ENCODE peak calls at places on chromosomes 1 and 21, in nine cellular contexts. One of them, this sample, is unnamed.

GRCh38 chr1:41726899-41727748 is 191.6 kb downstream of the HIVEP3 start:
- DNase-seq in right lobe of liver: peak
- DNase-seq in left ventricle myocardium inferior: peak
- DNase-seq in cardiac fibroblast: no peak
- DNase-seq in fibroblast of pulmonary artery: no peak
- DNase-seq in A673: no peak
- DNase-seq in tibial nerve: peak
- DNase-seq in HL-60: peak
- DNase-seq in ovary: no peak
- DNase-seq in this sample: no peak

GRCh38 chr1:60483471-60483870 is 409.9 kb upstream of the C1orf87 start:
- DNase-seq in right lobe of liver: no peak
- DNase-seq in left ventricle myocardium inferior: no peak
- DNase-seq in cardiac fibroblast: no peak
- DNase-seq in fibroblast of pulmonary artery: no peak
- DNase-seq in A673: no peak
- DNase-seq in tibial nerve: no peak
- DNase-seq in HL-60: no peak
- DNase-seq in ovary: no peak
- DNase-seq in this sample: no peak

GRCh38 chr1:230790026-230790425 is 42.8 kb downstream of the CAPN9 start:
- DNase-seq in right lobe of liver: no peak
- DNase-seq in left ventricle myocardium inferior: no peak
- DNase-seq in cardiac fibroblast: no peak
- DNase-seq in fibroblast of pulmonary artery: no peak
- DNase-seq in A673: no peak
- DNase-seq in tibial nerve: no peak
- DNase-seq in HL-60: no peak
- DNase-seq in ovary: no peak
- DNase-seq in this sample: no peak

GRCh38 chr1:28412731-28413130 is 43.2 kb downstream of the PHACTR4 start:
- DNase-seq in right lobe of liver: no peak
- DNase-seq in left ventricle myocardium inferior: no peak
- DNase-seq in cardiac fibroblast: no peak
- DNase-seq in fibroblast of pulmonary artery: no peak
- DNase-seq in A673: no peak
- DNase-seq in tibial nerve: no peak
- DNase-seq in HL-60: no peak
- DNase-seq in ovary: no peak
- DNase-seq in this sample: no peak

GRCh38 chr21:37087188-37087587 is 14.1 kb downstream of the TTC3 start:
- DNase-seq in right lobe of liver: no peak
- DNase-seq in left ventricle myocardium inferior: no peak
- DNase-seq in cardiac fibroblast: peak
- DNase-seq in fibroblast of pulmonary artery: peak
- DNase-seq in A673: peak
- DNase-seq in tibial nerve: peak
- DNase-seq in HL-60: no peak
- DNase-seq in ovary: no peak
- DNase-seq in this sample: no peak

GRCh38 chr1:101820080-101820479 is 176.6 kb downstream of the OLFM3 start:
- DNase-seq in right lobe of liver: no peak
- DNase-seq in left ventricle myocardium inferior: no peak
- DNase-seq in cardiac fibroblast: peak
- DNase-seq in fibroblast of pulmonary artery: peak
- DNase-seq in A673: peak
- DNase-seq in tibial nerve: no peak
- DNase-seq in HL-60: no peak
- DNase-seq in ovary: no peak
- DNase-seq in this sample: no peak

GRCh38 chr1:218568962-218569530 is 223.9 kb downstream of the TGFB2 start:
- DNase-seq in right lobe of liver: no peak
- DNase-seq in left ventricle myocardium inferior: no peak
- DNase-seq in cardiac fibroblast: peak
- DNase-seq in fibroblast of pulmonary artery: no peak
- DNase-seq in A673: no peak
- DNase-seq in tibial nerve: no peak
- DNase-seq in HL-60: no peak
- DNase-seq in ovary: no peak
- DNase-seq in this sample: no peak

GRCh38 chr1:53619811-53620619 is 118.9 kb downstream of the GLIS1 start:
- DNase-seq in right lobe of liver: peak
- DNase-seq in left ventricle myocardium inferior: no peak
- DNase-seq in cardiac fibroblast: peak
- DNase-seq in fibroblast of pulmonary artery: peak
- DNase-seq in A673: no peak
- DNase-seq in tibial nerve: no peak
- DNase-seq in HL-60: no peak
- DNase-seq in ovary: no peak
- DNase-seq in this sample: no peak

GRCh38 chr1:19311931-19312781 is at the start of the genes AKR7A2 and SLC66A1:
- DNase-seq in right lobe of liver: peak
- DNase-seq in left ventricle myocardium inferior: peak
- DNase-seq in cardiac fibroblast: peak
- DNase-seq in fibroblast of pulmonary artery: peak
- DNase-seq in A673: peak
- DNase-seq in tibial nerve: peak
- DNase-seq in HL-60: peak
- DNase-seq in ovary: peak
- DNase-seq in this sample: peak
- TF ChIP-seq CTCF in right lobe of liver: no peak
- TF ChIP-seq CTCF in left ventricle myocardium inferior: peak
- TF ChIP-seq CTCF in cardiac fibroblast: no peak
- TF ChIP-seq CTCF in fibroblast of pulmonary artery: no peak
- TF ChIP-seq CTCF in A673: no peak
- TF ChIP-seq CTCF in tibial nerve: peak
- TF ChIP-seq CTCF in HL-60: no peak
- TF ChIP-seq CTCF in ovary: no peak
- TF ChIP-seq CTCF in this sample: no peak

DNA sequence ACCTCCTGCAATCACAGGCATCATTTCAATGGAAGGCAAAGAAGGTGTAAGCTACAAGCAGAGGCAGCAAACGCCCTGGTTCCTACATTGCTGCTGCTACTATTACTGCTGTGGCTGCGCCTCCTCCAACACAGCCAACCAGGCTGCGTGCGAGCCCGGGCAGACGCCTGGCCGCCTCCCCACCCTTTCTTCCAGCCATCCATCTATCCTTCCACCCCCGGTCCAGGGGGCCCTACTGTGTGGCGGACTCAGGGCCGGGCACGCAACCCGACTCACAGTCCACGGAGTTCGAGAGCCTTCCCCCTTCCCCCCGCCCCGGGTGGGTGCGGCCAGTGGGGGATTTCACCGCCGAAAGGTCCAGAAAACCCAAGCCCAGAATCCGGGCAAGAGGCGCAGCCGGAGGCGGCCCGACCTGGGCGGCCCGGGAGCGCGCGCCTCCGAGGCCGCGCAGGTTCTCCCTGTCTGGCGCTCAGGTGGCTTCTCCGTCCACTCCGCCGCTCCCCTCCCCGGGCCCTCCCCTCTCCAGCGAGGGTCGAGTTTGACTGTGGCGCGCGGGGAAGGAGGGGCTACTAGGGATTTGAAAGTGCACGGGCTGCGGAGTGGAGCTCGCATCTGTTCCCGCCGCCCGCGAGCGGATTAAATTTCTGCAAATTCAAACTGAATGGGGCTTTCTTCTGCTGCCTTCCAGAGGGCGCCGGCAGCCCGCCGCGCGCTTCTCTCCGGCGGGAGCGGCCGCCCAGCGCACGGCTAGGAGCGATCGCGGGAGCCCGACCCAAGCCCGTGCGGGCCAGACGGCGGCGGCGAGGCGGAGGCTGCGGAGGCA is at the start of gene HUNK:
- DNase-seq in right lobe of liver: peak
- DNase-seq in left ventricle myocardium inferior: no peak
- DNase-seq in cardiac fibroblast: peak
- DNase-seq in fibroblast of pulmonary artery: peak
- DNase-seq in A673: peak
- DNase-seq in tibial nerve: no peak
- DNase-seq in HL-60: no peak
- DNase-seq in ovary: no peak
- DNase-seq in this sample: peak
- TF ChIP-seq CTCF in right lobe of liver: peak
- TF ChIP-seq CTCF in left ventricle myocardium inferior: no peak
- TF ChIP-seq CTCF in cardiac fibroblast: no peak
- TF ChIP-seq CTCF in fibroblast of pulmonary artery: no peak
- TF ChIP-seq CTCF in A673: peak
- TF ChIP-seq CTCF in tibial nerve: no peak
- TF ChIP-seq CTCF in HL-60: no peak
- TF ChIP-seq CTCF in ovary: no peak
- TF ChIP-seq CTCF in this sample: peak

GRCh38 chr1:32886828-32887414 is 630 bp downstream of the HPCA start:
- DNase-seq in right lobe of liver: no peak
- DNase-seq in left ventricle myocardium inferior: no peak
- DNase-seq in cardiac fibroblast: no peak
- DNase-seq in fibroblast of pulmonary artery: no peak
- DNase-seq in A673: no peak
- DNase-seq in tibial nerve: no peak
- DNase-seq in HL-60: no peak
- DNase-seq in ovary: no peak
- DNase-seq in this sample: no peak
- TF ChIP-seq CTCF in right lobe of liver: no peak
- TF ChIP-seq CTCF in left ventricle myocardium inferior: peak
- TF ChIP-seq CTCF in cardiac fibroblast: no peak
- TF ChIP-seq CTCF in fibroblast of pulmonary artery: no peak
- TF ChIP-seq CTCF in A673: no peak
- TF ChIP-seq CTCF in tibial nerve: no peak
- TF ChIP-seq CTCF in HL-60: no peak
- TF ChIP-seq CTCF in ovary: no peak
- TF ChIP-seq CTCF in this sample: no peak

GRCh38 chr1:161158316-161159016 is 834 bp upstream of the USP21 start:
- DNase-seq in right lobe of liver: no peak
- DNase-seq in left ventricle myocardium inferior: no peak
- DNase-seq in cardiac fibroblast: no peak
- DNase-seq in fibroblast of pulmonary artery: no peak
- DNase-seq in A673: no peak
- DNase-seq in tibial nerve: no peak
- DNase-seq in HL-60: no peak
- DNase-seq in ovary: no peak
- DNase-seq in this sample: no peak

GRCh38 chr1:161160763-161161162 is 1.5 kb downstream of the USP21 start:
- DNase-seq in right lobe of liver: no peak
- DNase-seq in left ventricle myocardium inferior: no peak
- DNase-seq in cardiac fibroblast: no peak
- DNase-seq in fibroblast of pulmonary artery: no peak
- DNase-seq in A673: no peak
- DNase-seq in tibial nerve: no peak
- DNase-seq in HL-60: no peak
- DNase-seq in ovary: no peak
- DNase-seq in this sample: no peak

GRCh38 chr1:161157867-161158266 is 1.4 kb upstream of the USP21 start:
- DNase-seq in right lobe of liver: no peak
- DNase-seq in left ventricle myocardium inferior: no peak
- DNase-seq in cardiac fibroblast: no peak
- DNase-seq in fibroblast of pulmonary artery: no peak
- DNase-seq in A673: no peak
- DNase-seq in tibial nerve: no peak
- DNase-seq in HL-60: no peak
- DNase-seq in ovary: no peak
- DNase-seq in this sample: no peak

GRCh38 chr1:161159915-161160248 is 582 bp downstream of the USP21 start:
- DNase-seq in right lobe of liver: no peak
- DNase-seq in left ventricle myocardium inferior: no peak
- DNase-seq in cardiac fibroblast: no peak
- DNase-seq in fibroblast of pulmonary artery: no peak
- DNase-seq in A673: no peak
- DNase-seq in tibial nerve: no peak
- DNase-seq in HL-60: no peak
- DNase-seq in ovary: no peak
- DNase-seq in this sample: no peak

DNA sequence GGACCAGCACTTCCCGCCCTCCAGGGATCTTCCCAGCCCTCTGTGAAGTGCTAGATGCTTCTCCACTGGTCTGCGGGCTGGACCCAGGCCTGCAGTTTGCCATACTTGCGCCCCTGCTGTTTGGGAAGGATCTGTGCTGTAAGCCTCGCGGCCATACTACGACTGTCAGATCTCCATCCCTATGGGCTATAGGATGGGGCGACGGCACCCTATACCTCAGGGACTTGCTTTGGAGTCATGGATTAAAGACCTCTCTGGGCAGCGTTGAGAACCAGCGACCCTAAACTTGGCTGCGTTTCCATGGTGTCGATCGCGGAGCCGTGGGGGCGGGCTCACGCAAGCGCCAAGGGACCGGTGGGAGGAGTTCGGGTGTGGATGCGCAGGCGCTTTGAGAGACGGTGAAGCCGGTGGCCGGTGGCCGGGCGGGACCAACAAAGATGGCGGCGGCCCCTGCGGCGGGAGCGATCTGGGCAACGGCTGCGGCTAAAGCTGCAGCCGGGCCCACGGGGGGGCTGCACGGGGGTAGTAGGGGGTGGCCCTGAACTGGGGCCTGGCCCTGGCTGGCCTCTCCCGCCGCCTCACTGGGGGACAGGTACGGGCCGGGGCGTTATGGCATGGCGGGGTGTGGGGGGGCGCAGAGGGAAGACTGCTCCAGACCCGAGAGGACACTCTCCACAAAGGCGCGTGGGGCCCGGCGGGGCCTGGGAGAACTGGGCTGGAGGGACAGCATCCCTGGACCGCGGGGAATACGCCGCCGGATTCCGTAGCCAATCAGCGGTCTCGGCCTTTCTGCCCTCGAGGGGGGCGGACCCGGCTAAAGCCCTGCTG is at the start of gene USP21:
- DNase-seq in right lobe of liver: peak
- DNase-seq in left ventricle myocardium inferior: peak
- DNase-seq in cardiac fibroblast: peak
- DNase-seq in fibroblast of pulmonary artery: peak
- DNase-seq in A673: peak
- DNase-seq in tibial nerve: peak
- DNase-seq in HL-60: peak
- DNase-seq in ovary: peak
- DNase-seq in this sample: peak
- TF ChIP-seq CTCF in right lobe of liver: no peak
- TF ChIP-seq CTCF in left ventricle myocardium inferior: peak
- TF ChIP-seq CTCF in cardiac fibroblast: peak
- TF ChIP-seq CTCF in fibroblast of pulmonary artery: peak
- TF ChIP-seq CTCF in A673: no peak
- TF ChIP-seq CTCF in tibial nerve: peak
- TF ChIP-seq CTCF in HL-60: peak
- TF ChIP-seq CTCF in ovary: no peak
- TF ChIP-seq CTCF in this sample: no peak

DNA sequence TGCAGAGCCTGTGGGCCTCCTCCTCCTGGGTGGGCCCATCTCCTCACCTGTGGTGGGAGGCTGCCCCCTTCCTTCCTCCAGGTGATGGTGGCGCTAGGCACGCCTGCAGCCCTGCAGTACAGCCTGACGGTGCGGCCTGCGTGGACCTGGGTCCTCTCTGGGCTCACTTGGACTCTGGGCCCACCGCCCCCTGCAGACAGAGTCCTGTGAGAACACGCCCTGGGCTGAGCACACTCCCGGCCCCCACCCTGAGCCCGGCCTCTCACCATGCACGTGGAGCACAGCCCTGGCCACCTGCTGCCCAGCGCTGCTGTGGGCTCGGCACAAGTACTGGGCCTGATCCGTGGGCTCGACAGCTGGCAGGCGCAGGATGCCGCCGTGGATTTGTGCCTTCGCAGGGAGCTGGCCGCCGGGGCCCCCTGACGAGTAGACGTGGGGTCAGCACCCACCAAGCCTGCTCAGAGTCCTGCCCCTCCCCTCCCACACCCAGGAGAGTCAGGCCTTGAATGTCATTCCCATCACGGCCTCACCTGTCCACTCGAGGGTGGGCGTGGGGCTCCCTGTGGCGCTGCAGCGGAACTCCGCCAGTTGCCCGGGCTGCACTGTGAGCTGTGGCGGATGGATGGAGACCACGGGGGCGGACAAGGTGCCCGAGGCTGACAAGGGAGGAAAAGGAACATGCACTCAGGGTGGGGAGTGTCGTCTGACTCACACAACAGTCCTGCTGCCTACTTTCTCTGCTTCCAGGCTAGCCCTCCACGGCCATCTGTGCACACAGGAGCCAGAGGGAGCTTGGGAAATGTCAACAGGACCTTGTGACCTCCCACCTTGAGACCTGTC is 43.4 kb downstream of the LDLRAD2 start:
- DNase-seq in right lobe of liver: no peak
- DNase-seq in left ventricle myocardium inferior: no peak
- DNase-seq in cardiac fibroblast: no peak
- DNase-seq in fibroblast of pulmonary artery: no peak
- DNase-seq in A673: no peak
- DNase-seq in tibial nerve: no peak
- DNase-seq in HL-60: no peak
- DNase-seq in ovary: no peak
- DNase-seq in this sample: no peak
- TF ChIP-seq CTCF in right lobe of liver: no peak
- TF ChIP-seq CTCF in left ventricle myocardium inferior: no peak
- TF ChIP-seq CTCF in cardiac fibroblast: no peak
- TF ChIP-seq CTCF in fibroblast of pulmonary artery: no peak
- TF ChIP-seq CTCF in A673: no peak
- TF ChIP-seq CTCF in tibial nerve: no peak
- TF ChIP-seq CTCF in HL-60: no peak
- TF ChIP-seq CTCF in ovary: no peak
- TF ChIP-seq CTCF in this sample: no peak